ENCODE peak calls at places on chromosomes 13 and 19, in four cellular contexts. One of them, this sample, is unnamed.

GRCh38 chr19:31223805-31224534 is 125.3 kb downstream of the TSHZ3 start:
- DNase-seq in left lung: no peak
- DNase-seq in lower lobe of right lung: no peak
- DNase-seq in ascending aorta: no peak
- DNase-seq in this sample: no peak

GRCh38 chr19:14563989-14564650 is 7.7 kb downstream of the NDUFB7 start:
- DNase-seq in left lung: no peak
- DNase-seq in lower lobe of right lung: no peak
- DNase-seq in ascending aorta: no peak
- DNase-seq in this sample: no peak

GRCh38 chr19:1513492-1514294 is 874 bp upstream of the ADAMTSL5 start:
- DNase-seq in left lung: no peak
- DNase-seq in lower lobe of right lung: peak; percentile 66
- DNase-seq in ascending aorta: no peak
- DNase-seq in this sample: peak; percentile 58

GRCh38 chr13:39527961-39528720 is 74.9 kb downstream of the LHFPL6 start:
- DNase-seq in left lung: no peak
- DNase-seq in lower lobe of right lung: no peak
- DNase-seq in ascending aorta: peak; percentile 82
- DNase-seq in this sample: no peak

GRCh38 chr19:2270157-2270571 is 11.8 kb downstream of the PEAK3 start:
- DNase-seq in left lung: peak; percentile 64
- DNase-seq in lower lobe of right lung: peak; percentile 77
- DNase-seq in ascending aorta: no peak
- DNase-seq in this sample: peak; percentile 62

GRCh38 chr19:782195-783043 is 14.8 kb upstream of the PTBP1 start:
- DNase-seq in left lung: no peak
- DNase-seq in lower lobe of right lung: no peak
- DNase-seq in ascending aorta: no peak
- DNase-seq in this sample: no peak

GRCh38 chr13:29301027-29301426 is 294.5 kb downstream of the SLC7A1 start:
- DNase-seq in left lung: no peak
- DNase-seq in lower lobe of right lung: no peak
- DNase-seq in ascending aorta: no peak
- DNase-seq in this sample: no peak

GRCh38 chr13:75790198-75790970 is 154.3 kb downstream of the LMO7 start:
- DNase-seq in left lung: no peak
- DNase-seq in lower lobe of right lung: no peak
- DNase-seq in ascending aorta: no peak
- DNase-seq in this sample: no peak

GRCh38 chr13:54744747-54745146 is 1716.1 kb downstream of the OLFM4 start:
- DNase-seq in left lung: no peak
- DNase-seq in lower lobe of right lung: no peak
- DNase-seq in ascending aorta: no peak
- DNase-seq in this sample: no peak

GRCh38 chr19:50500060-50500752 is 10.8 kb downstream of the JOSD2 start:
- DNase-seq in left lung: no peak
- DNase-seq in lower lobe of right lung: peak; percentile 44
- DNase-seq in ascending aorta: no peak
- DNase-seq in this sample: no peak

GRCh38 chr19:58170860-58171259 is 12.0 kb upstream of the ZNF274 start:
- DNase-seq in left lung: no peak
- DNase-seq in lower lobe of right lung: no peak
- DNase-seq in ascending aorta: no peak
- DNase-seq in this sample: no peak

GRCh38 chr19:10271543-10272086 is 695 bp downstream of the ICAM1 start:
- DNase-seq in left lung: no peak
- DNase-seq in lower lobe of right lung: no peak
- DNase-seq in ascending aorta: no peak
- DNase-seq in this sample: no peak

GRCh38 chr19:51326216-51327065 is 15.0 kb downstream of the IGLON5 start:
- DNase-seq in left lung: no peak
- DNase-seq in lower lobe of right lung: no peak
- DNase-seq in ascending aorta: no peak
- DNase-seq in this sample: no peak

GRCh38 chr13:92967923-92968322 is 258.7 kb upstream of the GPC6 start:
- DNase-seq in left lung: no peak
- DNase-seq in lower lobe of right lung: no peak
- DNase-seq in ascending aorta: no peak
- DNase-seq in this sample: no peak

GRCh38 chr13:79194272-79194671 is 211.8 kb downstream of the RBM26 start:
- DNase-seq in left lung: no peak
- DNase-seq in lower lobe of right lung: no peak
- DNase-seq in ascending aorta: no peak
- DNase-seq in this sample: no peak

GRCh38 chr19:38719761-38720558 is 24.3 kb downstream of the CAPN12 start:
- DNase-seq in left lung: no peak
- DNase-seq in lower lobe of right lung: no peak
- DNase-seq in ascending aorta: no peak
- DNase-seq in this sample: no peak

GRCh38 chr13:111916201-111916600 is 150.7 kb upstream of the SOX1 start:
- DNase-seq in left lung: no peak
- DNase-seq in lower lobe of right lung: no peak
- DNase-seq in ascending aorta: peak; percentile 19
- DNase-seq in this sample: no peak

GRCh38 chr13:31073859-31074718 is 87.6 kb downstream of the HSPH1 start:
- DNase-seq in left lung: no peak
- DNase-seq in lower lobe of right lung: no peak
- DNase-seq in ascending aorta: no peak
- DNase-seq in this sample: no peak

GRCh38 chr19:29724102-29724641 is 9.1 kb upstream of the C19orf12 start:
- DNase-seq in left lung: no peak
- DNase-seq in lower lobe of right lung: no peak
- DNase-seq in ascending aorta: no peak
- DNase-seq in this sample: no peak

GRCh38 chr19:4738734-4739133 is 15.1 kb upstream of the DPP9 start:
- DNase-seq in left lung: no peak
- DNase-seq in lower lobe of right lung: no peak
- DNase-seq in ascending aorta: no peak
- DNase-seq in this sample: no peak

GRCh38 chr13:24747248-24748151 is 16.5 kb upstream of the RNF17 start:
- DNase-seq in left lung: no peak
- DNase-seq in lower lobe of right lung: no peak
- DNase-seq in ascending aorta: no peak
- DNase-seq in this sample: no peak

GRCh38 chr19:51365211-51366049 is 758 bp downstream of the ETFB start:
- DNase-seq in left lung: no peak
- DNase-seq in lower lobe of right lung: no peak
- DNase-seq in ascending aorta: peak; percentile 74
- DNase-seq in this sample: peak; percentile 31

GRCh38 chr13:102374726-102375125 is 27.1 kb downstream of the FGF14 start:
- DNase-seq in left lung: no peak
- DNase-seq in lower lobe of right lung: no peak
- DNase-seq in ascending aorta: no peak
- DNase-seq in this sample: no peak

GRCh38 chr19:49677901-49678674 is 1.0 kb downstream of the PRMT1 start:
- DNase-seq in left lung: peak; percentile 74
- DNase-seq in lower lobe of right lung: peak; percentile 79
- DNase-seq in ascending aorta: peak; percentile 87
- DNase-seq in this sample: peak; percentile 76

GRCh38 chr13:77222000-77222690 is 104.7 kb downstream of the MYCBP2 start:
- DNase-seq in left lung: no peak
- DNase-seq in lower lobe of right lung: no peak
- DNase-seq in ascending aorta: no peak
- DNase-seq in this sample: no peak

GRCh38 chr19:3776479-3777040 is 4.5 kb upstream of the RAX2 start:
- DNase-seq in left lung: no peak
- DNase-seq in lower lobe of right lung: no peak
- DNase-seq in ascending aorta: no peak
- DNase-seq in this sample: no peak

GRCh38 chr13:76799696-76800095 is 86.5 kb downstream of the KCTD12 start:
- DNase-seq in left lung: no peak
- DNase-seq in lower lobe of right lung: no peak
- DNase-seq in ascending aorta: no peak
- DNase-seq in this sample: no peak

GRCh38 chr19:51948979-51949378 is 21.7 kb downstream of the ZNF613 start:
- DNase-seq in left lung: peak; percentile 42
- DNase-seq in lower lobe of right lung: no peak
- DNase-seq in ascending aorta: no peak
- DNase-seq in this sample: no peak

GRCh38 chr13:114167445-114167844 is 11.6 kb upstream of the CFAP97D2 start:
- DNase-seq in left lung: no peak
- DNase-seq in lower lobe of right lung: no peak
- DNase-seq in ascending aorta: no peak
- DNase-seq in this sample: no peak

GRCh38 chr19:16957151-16957662 is 68.4 kb downstream of the F2RL3 start:
- DNase-seq in left lung: no peak
- DNase-seq in lower lobe of right lung: peak; percentile 69
- DNase-seq in ascending aorta: no peak
- DNase-seq in this sample: no peak

GRCh38 chr19:38977445-38978314 is 2.1 kb upstream of the FBXO17 start:
- DNase-seq in left lung: no peak
- DNase-seq in lower lobe of right lung: no peak
- DNase-seq in ascending aorta: no peak
- DNase-seq in this sample: no peak

DNA sequence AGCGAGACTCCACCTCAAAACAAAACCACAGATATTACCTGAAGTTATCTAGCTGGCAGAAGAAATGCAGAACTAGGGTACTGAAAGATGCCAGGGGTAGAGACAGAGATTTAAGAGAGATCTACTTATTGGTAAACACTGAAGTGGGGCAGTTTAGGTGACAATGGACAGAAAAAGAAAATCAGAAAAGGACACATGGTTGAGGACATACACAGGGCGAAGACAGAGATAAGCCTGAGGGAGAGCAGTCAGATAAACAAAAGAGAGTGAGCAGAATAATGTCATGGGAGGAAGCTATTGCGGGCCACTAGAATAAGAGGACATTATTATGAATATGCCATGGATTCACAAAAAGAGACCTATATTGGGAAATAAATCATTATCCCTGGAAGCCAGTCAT is 3.3 kb downstream of the NEK5 start:
- DNase-seq in left lung: no peak
- DNase-seq in lower lobe of right lung: no peak
- DNase-seq in ascending aorta: no peak
- DNase-seq in this sample: no peak
- H3K27ac ChIP-seq in left lung: no peak overlapping the region
- H3K27ac ChIP-seq in lower lobe of right lung: no peak overlapping the region
- H3K27ac ChIP-seq in ascending aorta: no peak overlapping the region
- H3K27ac ChIP-seq in this sample: no peak overlapping the region

GRCh38 chr19:18317998-18318800 is 4.7 kb downstream of the LSM4 start:
- DNase-seq in left lung: peak; percentile 68
- DNase-seq in lower lobe of right lung: peak; percentile 65
- DNase-seq in ascending aorta: no peak
- DNase-seq in this sample: no peak
- H3K36me3 ChIP-seq in left lung: no peaks in the 10 kb centered on the region
- H3K36me3 ChIP-seq in lower lobe of right lung: peaks cover 21% of the 10 kb centered on the region
- H3K36me3 ChIP-seq in ascending aorta: no peaks in the 10 kb centered on the region
- H3K36me3 ChIP-seq in this sample: no peaks in the 10 kb centered on the region

GRCh38 chr13:48532473-48533206 is at the start of gene RCBTB2:
- DNase-seq in left lung: peak; percentile 99
- DNase-seq in lower lobe of right lung: peak; percentile 99
- DNase-seq in ascending aorta: peak; percentile 99
- DNase-seq in this sample: peak; percentile 98

GRCh38 chr13:48530833-48531232 is 2.0 kb downstream of the RCBTB2 start:
- DNase-seq in left lung: no peak
- DNase-seq in lower lobe of right lung: no peak
- DNase-seq in ascending aorta: no peak
- DNase-seq in this sample: no peak

GRCh38 chr13:48533207-48533499 is 273 bp upstream of the RCBTB2 start:
- DNase-seq in left lung: no peak
- DNase-seq in lower lobe of right lung: no peak
- DNase-seq in ascending aorta: no peak
- DNase-seq in this sample: no peak

GRCh38 chr13:48532146-48532472 is 771 bp downstream of the RCBTB2 start:
- DNase-seq in left lung: peak; percentile 43
- DNase-seq in lower lobe of right lung: no peak
- DNase-seq in ascending aorta: no peak
- DNase-seq in this sample: no peak

GRCh38 chr13:48531416-48532145 is 1.3 kb downstream of the RCBTB2 start:
- DNase-seq in left lung: no peak
- DNase-seq in lower lobe of right lung: no peak
- DNase-seq in ascending aorta: no peak
- DNase-seq in this sample: no peak
- H3K4me3 ChIP-seq in left lung: peak overlapping the region; percentile 59
- H3K4me3 ChIP-seq in lower lobe of right lung: peak overlapping the region; percentile 76
- H3K4me3 ChIP-seq in ascending aorta: peak overlapping the region; percentile 78
- H3K4me3 ChIP-seq in this sample: peak overlapping the region; percentile 81

GRCh38 chr19:53873451-53874383 is 6.0 kb downstream of the MYADM start:
- DNase-seq in left lung: no peak
- DNase-seq in lower lobe of right lung: no peak
- DNase-seq in ascending aorta: no peak
- DNase-seq in this sample: no peak

GRCh38 chr19:53870485-53870844 is 2.8 kb downstream of the MYADM start:
- DNase-seq in left lung: peak; percentile 68
- DNase-seq in lower lobe of right lung: peak; percentile 70
- DNase-seq in ascending aorta: no peak
- DNase-seq in this sample: no peak

GRCh38 chr19:53871448-53871847 is 3.8 kb downstream of the MYADM start:
- DNase-seq in left lung: no peak
- DNase-seq in lower lobe of right lung: no peak
- DNase-seq in ascending aorta: no peak
- DNase-seq in this sample: no peak

GRCh38 chr19:53874384-53874995 is 6.8 kb downstream of the MYADM start:
- DNase-seq in left lung: no peak
- DNase-seq in lower lobe of right lung: no peak
- DNase-seq in ascending aorta: no peak
- DNase-seq in this sample: no peak

GRCh38 chr19:53872762-53873161 is 5.1 kb downstream of the MYADM start:
- DNase-seq in left lung: no peak
- DNase-seq in lower lobe of right lung: no peak
- DNase-seq in ascending aorta: no peak
- DNase-seq in this sample: no peak
- H3K27ac ChIP-seq in left lung: no peak overlapping the region
- H3K27ac ChIP-seq in lower lobe of right lung: no peak overlapping the region
- H3K27ac ChIP-seq in ascending aorta: no peak overlapping the region
- H3K27ac ChIP-seq in this sample: no peak overlapping the region

DNA sequence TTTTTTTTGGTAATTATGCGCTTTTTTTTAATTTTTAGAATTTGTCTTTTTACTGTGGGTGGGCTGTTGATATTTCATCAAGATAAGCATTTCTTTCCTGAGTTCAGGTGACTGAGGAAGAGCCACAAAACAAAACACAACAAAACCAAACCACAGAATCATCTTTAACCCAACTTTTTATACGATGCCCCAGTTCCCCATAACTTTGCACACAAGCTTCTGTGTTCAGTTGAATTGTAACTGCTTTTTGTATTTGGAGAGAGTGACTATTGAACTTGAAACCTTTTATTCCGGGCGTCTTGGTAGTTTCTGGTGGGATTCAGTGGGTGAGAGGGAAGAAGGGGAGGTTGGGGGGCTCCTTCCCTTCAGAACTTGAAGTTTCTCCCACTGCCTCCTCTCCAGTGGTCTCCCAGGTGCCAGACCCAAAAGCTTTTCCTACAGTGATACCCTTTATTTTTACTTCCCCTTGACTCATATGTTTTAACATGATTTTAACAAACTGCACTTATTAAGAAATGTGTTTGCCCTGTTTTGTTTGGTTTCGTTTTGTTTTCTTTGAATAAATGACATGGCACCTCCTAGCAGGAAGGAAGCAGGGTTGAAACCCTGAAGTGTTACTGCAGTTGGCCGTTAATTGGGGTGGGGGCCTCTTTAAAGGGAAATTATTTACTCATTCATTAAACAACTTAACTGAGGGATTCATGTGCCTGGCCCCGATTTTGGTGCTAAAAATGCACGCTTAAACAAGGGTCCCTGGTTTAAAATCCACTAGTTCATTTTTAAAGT is 2.7 kb upstream of the CCDC97 start:
- DNase-seq in left lung: peak; percentile 11
- DNase-seq in lower lobe of right lung: no peak
- DNase-seq in ascending aorta: no peak
- DNase-seq in this sample: no peak
- H3K36me3 ChIP-seq in left lung: no peaks in the 10 kb centered on the region
- H3K36me3 ChIP-seq in lower lobe of right lung: peaks cover 60% of the 10 kb centered on the region
- H3K36me3 ChIP-seq in ascending aorta: peaks cover 47% of the 10 kb centered on the region
- H3K36me3 ChIP-seq in this sample: no peaks in the 10 kb centered on the region

This sample was measured in uterus.